ENCODE peak calls at places on chromosomes 12 and 14, in ten cellular contexts. J, K, Q, E, G, Y, R, T, W and D are unnamed samples.

GRCh38 chr14:85688024-85688423 is 158.1 kb downstream of the FLRT2 start:
- DNase-seq in Y (no peak), R (no peak), Q (no peak), K (no peak), E (no peak), J (no peak), T (no peak), W (no peak), G (peak), D (no peak)

GRCh38 chr12:107461222-107461980 is 224.2 kb upstream of the PWP1 start:
- DNase-seq in T (peak), G (peak), R (no peak), E (no peak), W (no peak), K (no peak), J (peak), Q (no peak), Y (no peak), D (peak)

GRCh38 chr14:93800038-93800937 is 12.0 kb upstream of the PRIMA1 start:
- DNase-seq in Q (no peak), K (no peak), T (no peak), Y (no peak), J (no peak), W (no peak), R (no peak), G (no peak), E (no peak), D (no peak)

GRCh38 chr12:3658327-3659163 is 94.4 kb downstream of the CRACR2A start:
- DNase-seq in G (peak), K (no peak), W (peak), R (peak), T (no peak), Y (peak), J (no peak), Q (peak), E (peak), D (peak)

GRCh38 chr14:35826952-35827416 is 846 bp downstream of the BRMS1L start:
- DNase-seq in J (no peak), E (no peak), K (no peak), W (no peak), R (no peak), Y (no peak), T (no peak), Q (no peak), G (no peak), D (no peak)

GRCh38 chr12:52250048-52250990 is 17.3 kb downstream of the KRT7 start:
- DNase-seq in T (no peak), K (no peak), R (peak), Y (no peak), J (no peak), G (no peak), Q (no peak), E (no peak), W (no peak), D (no peak)

GRCh38 chr14:60862283-60862682 is 118.6 kb downstream of the TRMT5 start:
- DNase-seq in J (peak), R (no peak), Y (no peak), K (no peak), E (peak), G (peak), W (no peak), T (no peak), Q (peak), D (no peak)

GRCh38 chr14:61188196-61188595 is 92.9 kb downstream of the TMEM30B start:
- DNase-seq in T (no peak), Y (peak), J (no peak), W (peak), R (no peak), E (no peak), G (peak), K (peak), Q (no peak), D (no peak)

GRCh38 chr12:102543494-102543893 is 63.1 kb upstream of the IGF1 start:
- DNase-seq in Q (no peak), J (no peak), Y (peak), R (no peak), K (no peak), W (no peak), E (no peak), G (no peak), T (no peak), D (peak)
- TF ChIP-seq CTCF in Q (no peak), J (no peak), Y (peak), R (peak), K (no peak), W (peak), E (peak), G (no peak), T (peak), D (peak)

DNA sequence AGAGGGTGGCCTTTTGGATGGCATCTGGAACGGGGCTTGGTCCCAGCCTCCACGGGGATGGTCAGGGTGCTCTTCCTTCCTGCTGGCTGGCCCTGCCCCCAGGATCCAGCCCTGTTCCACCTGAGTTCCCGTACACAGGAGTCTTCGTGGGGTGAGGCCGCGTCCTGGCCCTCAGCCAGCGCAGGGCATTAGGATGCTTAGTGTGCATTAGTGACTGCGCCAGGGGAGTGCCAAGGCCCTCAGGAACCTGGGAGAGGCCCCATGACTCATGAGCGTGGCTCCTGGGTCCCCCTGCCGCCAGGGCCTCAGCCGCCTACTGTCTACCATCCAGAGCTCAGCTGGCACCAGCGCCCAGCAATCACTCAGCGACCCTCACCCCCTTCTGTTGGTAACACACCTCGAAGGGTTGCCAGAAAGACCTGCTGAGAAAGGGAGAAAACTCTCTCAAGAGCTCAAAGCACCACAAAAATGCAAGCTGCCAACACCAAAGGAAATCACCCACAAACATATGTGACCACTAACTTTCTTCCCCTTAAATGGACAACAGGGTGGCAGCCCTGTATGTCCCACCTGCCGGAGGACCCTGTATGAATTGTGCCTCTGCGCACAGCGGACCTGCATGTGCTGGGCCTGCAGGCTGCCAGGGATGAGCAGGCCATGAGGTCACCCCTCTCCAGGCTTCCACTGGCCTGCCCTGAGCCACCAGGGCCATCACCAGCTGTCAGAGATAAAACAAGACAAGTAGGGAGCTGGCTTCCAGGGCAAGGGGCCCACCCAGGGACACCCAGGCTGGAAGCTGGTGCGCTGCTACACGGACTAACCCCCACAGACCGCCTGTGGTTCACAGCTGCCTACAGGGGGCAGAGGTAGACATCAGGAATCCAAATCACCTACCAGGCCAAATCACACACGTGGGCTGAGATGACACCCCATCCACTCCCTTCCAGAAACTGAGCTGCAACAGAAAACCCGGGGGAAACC is 28.7 kb downstream of the CCDC85C start:
- DNase-seq in R (no peak), E (peak), T (no peak), J (no peak), Y (no peak), W (no peak), G (no peak), K (peak), Q (peak), D (peak)
- TF ChIP-seq CTCF in R (no peak), E (peak), T (peak), J (peak), Y (no peak), W (peak), G (no peak), K (peak), Q (no peak), D (peak)

DNA sequence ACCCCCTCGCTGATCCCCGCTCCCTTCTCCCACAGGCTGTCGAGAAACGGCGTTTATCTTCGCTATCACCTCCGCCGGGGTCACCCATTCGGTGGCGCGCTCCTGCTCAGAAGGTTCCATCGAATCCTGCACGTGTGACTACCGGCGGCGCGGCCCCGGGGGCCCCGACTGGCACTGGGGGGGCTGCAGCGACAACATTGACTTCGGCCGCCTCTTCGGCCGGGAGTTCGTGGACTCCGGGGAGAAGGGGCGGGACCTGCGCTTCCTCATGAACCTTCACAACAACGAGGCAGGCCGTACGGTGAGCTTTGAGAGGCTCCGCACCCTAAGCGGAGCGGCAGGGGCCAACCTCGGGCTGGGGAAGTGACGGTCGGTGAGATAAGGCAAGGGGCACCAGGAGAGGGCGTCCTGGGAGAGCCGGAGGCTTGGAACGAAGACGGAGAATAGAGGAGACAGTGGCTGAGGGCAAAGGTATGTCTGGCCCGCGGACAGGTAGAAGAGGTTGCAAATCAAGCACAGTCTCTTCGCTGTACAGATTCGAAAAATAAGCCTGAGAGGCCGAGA is 2.3 kb downstream of the WNT1 start:
- DNase-seq in R (no peak), J (no peak), T (no peak), Q (peak), Y (no peak), W (no peak), K (no peak), E (peak), G (no peak), D (no peak)
- TF ChIP-seq CTCF in R (no peak), J (peak), T (no peak), Q (no peak), Y (no peak), W (no peak), K (no peak), E (peak), G (no peak), D (no peak)

GRCh38 chr14:96934961-96935360 is 137.8 kb downstream of the VRK1 start:
- DNase-seq in K (no peak), Q (no peak), Y (no peak), T (no peak), J (no peak), W (no peak), E (no peak), R (no peak), G (no peak), D (no peak)

GRCh38 chr14:96944297-96944696 is 147.1 kb downstream of the VRK1 start:
- DNase-seq in Y (no peak), T (no peak), W (no peak), K (no peak), J (no peak), G (no peak), Q (no peak), R (no peak), E (no peak), D (no peak)

GRCh38 chr14:96940009-96940408 is 142.8 kb downstream of the VRK1 start:
- DNase-seq in R (no peak), J (no peak), T (no peak), K (no peak), W (no peak), Q (no peak), G (no peak), E (peak), Y (peak), D (no peak)

GRCh38 chr14:96938946-96939345 is 141.8 kb downstream of the VRK1 start:
- DNase-seq in W (no peak), R (peak), T (no peak), G (no peak), J (no peak), Q (no peak), K (no peak), E (no peak), Y (peak), D (no peak)
- TF ChIP-seq CTCF in W (peak), R (peak), T (peak), G (peak), J (no peak), Q (no peak), K (no peak), E (peak), Y (peak), D (peak)

DNA sequence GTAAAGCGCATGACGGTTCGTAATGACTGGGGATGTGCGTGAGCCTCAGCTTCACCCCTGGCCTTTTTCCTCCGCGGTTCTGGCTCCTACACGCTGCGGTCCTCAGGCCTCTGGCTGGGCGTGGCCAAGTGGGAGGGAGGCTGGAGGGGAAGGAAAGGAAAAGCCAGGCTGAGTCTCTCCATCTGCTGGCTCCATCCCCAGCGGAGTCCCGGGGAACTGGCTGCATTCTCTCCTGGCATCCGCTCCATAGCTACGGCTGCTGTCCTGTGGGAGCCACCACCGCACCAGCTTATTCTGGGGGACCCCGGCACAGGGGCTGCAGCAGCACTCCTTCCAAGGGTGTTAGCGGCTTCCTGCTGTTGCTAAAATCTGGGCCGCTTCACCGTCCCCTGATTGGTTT is 68.2 kb upstream of the SLC24A4 start:
- DNase-seq in E (no peak), G (peak), K (no peak), J (peak), W (peak), R (peak), Y (no peak), T (no peak), Q (peak), D (no peak)
- TF ChIP-seq CTCF in E (no peak), G (no peak), K (no peak), J (no peak), W (no peak), R (no peak), Y (no peak), T (peak), Q (no peak), D (no peak)

GRCh38 chr14:20836668-20837338 is 34.2 kb upstream of the RNASE1 start:
- DNase-seq in E (peak), K (peak), Y (no peak), G (peak), J (no peak), Q (no peak), T (no peak), R (no peak), W (no peak), D (peak)
- TF ChIP-seq CTCF in E (peak), K (peak), Y (peak), G (peak), J (peak), Q (no peak), T (peak), R (peak), W (peak), D (peak)